ENCODE peak calls at places on chromosomes 7 and 10, in ten cellular contexts. One of them, this sample, is unnamed.

GRCh38 chr7:106224797-106225196 is 60.0 kb downstream of the NAMPT start:
- DNase-seq in fibroblast of lung: no peak
- DNase-seq in ovary: no peak
- DNase-seq in IMR-90: no peak
- DNase-seq in BE2C: no peak
- DNase-seq in choroid plexus epithelial cell: no peak
- DNase-seq in CD4-positive, alpha-beta T cell: no peak
- DNase-seq in GM13976: no peak
- DNase-seq in psoas muscle: no peak
- DNase-seq in heart left ventricle: no peak
- DNase-seq in this sample: no peak

GRCh38 chr7:27940341-27940740 is 200.4 kb downstream of the TAX1BP1 start:
- DNase-seq in heart left ventricle: no peak
- DNase-seq in IMR-90: no peak
- DNase-seq in BE2C: peak; percentile 32
- DNase-seq in choroid plexus epithelial cell: no peak
- DNase-seq in GM13976: no peak
- DNase-seq in CD4-positive, alpha-beta T cell: no peak
- DNase-seq in psoas muscle: no peak
- DNase-seq in fibroblast of lung: no peak
- DNase-seq in ovary: no peak
- DNase-seq in this sample: no peak

GRCh38 chr10:117684673-117685211 is 142.2 kb downstream of the EMX2 start:
- DNase-seq in BE2C: no peak
- DNase-seq in heart left ventricle: peak; percentile 22
- DNase-seq in GM13976: peak; percentile 59
- DNase-seq in IMR-90: no peak
- DNase-seq in ovary: peak; percentile 34
- DNase-seq in CD4-positive, alpha-beta T cell: no peak
- DNase-seq in choroid plexus epithelial cell: no peak
- DNase-seq in fibroblast of lung: no peak
- DNase-seq in psoas muscle: peak; percentile 48
- DNase-seq in this sample: no peak

GRCh38 chr7:80151274-80151665 is 16.6 kb downstream of the GNAI1 start:
- DNase-seq in heart left ventricle: no peak
- DNase-seq in BE2C: no peak
- DNase-seq in IMR-90: peak; percentile 57
- DNase-seq in psoas muscle: no peak
- DNase-seq in fibroblast of lung: peak; percentile 91
- DNase-seq in CD4-positive, alpha-beta T cell: no peak
- DNase-seq in ovary: no peak
- DNase-seq in choroid plexus epithelial cell: peak; percentile 85
- DNase-seq in GM13976: no peak
- DNase-seq in this sample: no peak

GRCh38 chr7:106590209-106590816 is 70.6 kb downstream of the CCDC71L start:
- DNase-seq in choroid plexus epithelial cell: peak; percentile 18
- DNase-seq in psoas muscle: no peak
- DNase-seq in GM13976: no peak
- DNase-seq in ovary: no peak
- DNase-seq in heart left ventricle: no peak
- DNase-seq in BE2C: no peak
- DNase-seq in fibroblast of lung: no peak
- DNase-seq in IMR-90: no peak
- DNase-seq in CD4-positive, alpha-beta T cell: no peak
- DNase-seq in this sample: no peak

GRCh38 chr10:74825371-74826141 is 844 bp upstream of the KAT6B start:
- DNase-seq in choroid plexus epithelial cell: no peak
- DNase-seq in IMR-90: no peak
- DNase-seq in CD4-positive, alpha-beta T cell: peak; percentile 68
- DNase-seq in GM13976: peak; percentile 65
- DNase-seq in BE2C: peak; percentile 71
- DNase-seq in psoas muscle: no peak
- DNase-seq in ovary: no peak
- DNase-seq in heart left ventricle: no peak
- DNase-seq in fibroblast of lung: no peak
- DNase-seq in this sample: peak; percentile 64

GRCh38 chr7:53281312-53281711 is 245.9 kb downstream of the POM121L12 start:
- DNase-seq in psoas muscle: no peak
- DNase-seq in IMR-90: no peak
- DNase-seq in GM13976: no peak
- DNase-seq in CD4-positive, alpha-beta T cell: no peak
- DNase-seq in ovary: no peak
- DNase-seq in BE2C: no peak
- DNase-seq in heart left ventricle: no peak
- DNase-seq in choroid plexus epithelial cell: no peak
- DNase-seq in fibroblast of lung: no peak
- DNase-seq in this sample: no peak

GRCh38 chr7:130409722-130410072 is 29.4 kb downstream of the CPA1 start:
- DNase-seq in choroid plexus epithelial cell: no peak
- DNase-seq in BE2C: no peak
- DNase-seq in IMR-90: peak; percentile 39
- DNase-seq in ovary: no peak
- DNase-seq in heart left ventricle: no peak
- DNase-seq in psoas muscle: no peak
- DNase-seq in fibroblast of lung: peak; percentile 64
- DNase-seq in GM13976: no peak
- DNase-seq in CD4-positive, alpha-beta T cell: no peak
- DNase-seq in this sample: no peak

GRCh38 chr10:58465641-58466040 is 47.0 kb upstream of the BICC1 start:
- DNase-seq in heart left ventricle: no peak
- DNase-seq in ovary: no peak
- DNase-seq in CD4-positive, alpha-beta T cell: no peak
- DNase-seq in IMR-90: no peak
- DNase-seq in choroid plexus epithelial cell: peak; percentile 26
- DNase-seq in GM13976: no peak
- DNase-seq in psoas muscle: no peak
- DNase-seq in fibroblast of lung: no peak
- DNase-seq in BE2C: no peak
- DNase-seq in this sample: no peak

GRCh38 chr10:58467931-58468635 is 44.6 kb upstream of the BICC1 start:
- DNase-seq in CD4-positive, alpha-beta T cell: no peak
- DNase-seq in fibroblast of lung: no peak
- DNase-seq in choroid plexus epithelial cell: no peak
- DNase-seq in GM13976: no peak
- DNase-seq in IMR-90: no peak
- DNase-seq in psoas muscle: no peak
- DNase-seq in BE2C: no peak
- DNase-seq in heart left ventricle: no peak
- DNase-seq in ovary: no peak
- DNase-seq in this sample: no peak

GRCh38 chr10:58462863-58463507 is 49.7 kb upstream of the BICC1 start:
- DNase-seq in choroid plexus epithelial cell: no peak
- DNase-seq in heart left ventricle: no peak
- DNase-seq in IMR-90: no peak
- DNase-seq in fibroblast of lung: no peak
- DNase-seq in ovary: no peak
- DNase-seq in BE2C: no peak
- DNase-seq in CD4-positive, alpha-beta T cell: no peak
- DNase-seq in psoas muscle: no peak
- DNase-seq in GM13976: no peak
- DNase-seq in this sample: no peak

GRCh38 chr10:58460157-58460556 is 52.5 kb upstream of the BICC1 start:
- DNase-seq in CD4-positive, alpha-beta T cell: no peak
- DNase-seq in fibroblast of lung: no peak
- DNase-seq in choroid plexus epithelial cell: no peak
- DNase-seq in psoas muscle: no peak
- DNase-seq in BE2C: no peak
- DNase-seq in ovary: no peak
- DNase-seq in IMR-90: no peak
- DNase-seq in heart left ventricle: no peak
- DNase-seq in GM13976: no peak
- DNase-seq in this sample: no peak

DNA sequence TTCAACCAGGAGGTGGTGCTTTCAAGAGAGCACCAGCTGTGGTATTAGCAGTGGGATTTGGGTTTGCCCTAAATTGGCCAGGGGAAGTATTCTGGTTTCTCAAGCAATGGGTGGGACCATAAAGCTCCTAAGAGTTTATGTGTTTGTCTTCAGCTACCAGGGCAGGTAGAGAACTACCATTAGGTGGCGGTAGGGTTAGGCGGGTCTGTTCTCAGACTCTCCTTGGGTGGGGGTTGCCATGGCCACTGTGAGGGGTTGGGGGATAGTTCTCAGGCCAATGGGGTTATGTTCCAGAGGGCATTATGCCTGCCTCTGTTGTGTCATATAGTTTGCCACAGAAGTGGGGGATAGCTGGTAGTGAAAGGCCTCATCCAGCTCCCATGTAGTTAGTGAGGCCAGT is 47.7 kb upstream of the BICC1 start:
- DNase-seq in heart left ventricle: no peak
- DNase-seq in GM13976: no peak
- DNase-seq in fibroblast of lung: no peak
- DNase-seq in ovary: no peak
- DNase-seq in IMR-90: no peak
- DNase-seq in CD4-positive, alpha-beta T cell: no peak
- DNase-seq in psoas muscle: no peak
- DNase-seq in choroid plexus epithelial cell: no peak
- DNase-seq in BE2C: no peak
- DNase-seq in this sample: no peak
- TF ChIP-seq CTCF in heart left ventricle: no peak
- TF ChIP-seq CTCF in GM13976: no peak
- TF ChIP-seq CTCF in fibroblast of lung: no peak
- TF ChIP-seq CTCF in ovary: no peak
- TF ChIP-seq CTCF in IMR-90: no peak
- TF ChIP-seq CTCF in CD4-positive, alpha-beta T cell: no peak
- TF ChIP-seq CTCF in psoas muscle: no peak
- TF ChIP-seq CTCF in choroid plexus epithelial cell: no peak
- TF ChIP-seq CTCF in BE2C: no peak
- TF ChIP-seq CTCF in this sample: no peak

DNA sequence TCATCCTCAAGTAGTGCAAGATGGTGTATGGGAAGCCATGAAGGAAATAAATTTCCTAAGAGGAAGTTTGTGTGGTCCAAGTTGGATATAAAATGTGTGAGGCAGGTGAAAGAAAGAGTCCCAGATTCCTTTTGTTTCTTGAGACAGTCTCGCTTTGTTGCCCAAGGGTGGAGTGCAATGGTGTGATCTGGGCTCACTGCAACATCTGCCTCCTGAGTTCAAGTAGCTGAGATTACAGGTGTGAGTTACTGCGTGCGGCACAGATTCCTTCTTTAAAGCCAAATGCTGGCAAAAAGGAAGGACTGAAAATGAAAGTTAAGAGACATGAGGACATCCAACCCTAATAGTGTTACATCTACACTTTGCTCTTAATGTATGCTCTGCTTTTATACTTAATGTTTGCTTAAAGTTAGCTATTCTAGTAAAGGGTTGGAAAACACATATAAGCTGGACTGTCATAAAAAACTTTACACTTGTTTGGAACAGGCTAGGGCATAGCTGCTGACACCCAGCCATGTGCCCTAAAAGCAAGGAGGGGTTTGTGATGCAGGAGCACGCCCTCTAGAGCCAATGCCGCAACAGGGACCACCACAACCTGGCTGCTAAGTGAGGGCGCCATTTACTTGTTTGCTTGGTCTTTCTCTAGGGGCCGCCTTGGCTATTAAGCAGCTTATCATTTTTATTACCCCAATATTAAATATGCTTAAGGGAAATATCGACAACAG is 34.5 kb downstream of the CLEC2L start:
- DNase-seq in GM13976: no peak
- DNase-seq in fibroblast of lung: no peak
- DNase-seq in ovary: no peak
- DNase-seq in choroid plexus epithelial cell: no peak
- DNase-seq in CD4-positive, alpha-beta T cell: no peak
- DNase-seq in heart left ventricle: no peak
- DNase-seq in psoas muscle: no peak
- DNase-seq in BE2C: no peak
- DNase-seq in IMR-90: no peak
- DNase-seq in this sample: no peak
- TF ChIP-seq CTCF in GM13976: no peak
- TF ChIP-seq CTCF in fibroblast of lung: no peak
- TF ChIP-seq CTCF in ovary: no peak
- TF ChIP-seq CTCF in choroid plexus epithelial cell: peak; percentile 14
- TF ChIP-seq CTCF in CD4-positive, alpha-beta T cell: no peak
- TF ChIP-seq CTCF in heart left ventricle: no peak
- TF ChIP-seq CTCF in psoas muscle: no peak
- TF ChIP-seq CTCF in BE2C: peak; percentile 19
- TF ChIP-seq CTCF in IMR-90: peak; percentile 3
- TF ChIP-seq CTCF in this sample: no peak

DNA sequence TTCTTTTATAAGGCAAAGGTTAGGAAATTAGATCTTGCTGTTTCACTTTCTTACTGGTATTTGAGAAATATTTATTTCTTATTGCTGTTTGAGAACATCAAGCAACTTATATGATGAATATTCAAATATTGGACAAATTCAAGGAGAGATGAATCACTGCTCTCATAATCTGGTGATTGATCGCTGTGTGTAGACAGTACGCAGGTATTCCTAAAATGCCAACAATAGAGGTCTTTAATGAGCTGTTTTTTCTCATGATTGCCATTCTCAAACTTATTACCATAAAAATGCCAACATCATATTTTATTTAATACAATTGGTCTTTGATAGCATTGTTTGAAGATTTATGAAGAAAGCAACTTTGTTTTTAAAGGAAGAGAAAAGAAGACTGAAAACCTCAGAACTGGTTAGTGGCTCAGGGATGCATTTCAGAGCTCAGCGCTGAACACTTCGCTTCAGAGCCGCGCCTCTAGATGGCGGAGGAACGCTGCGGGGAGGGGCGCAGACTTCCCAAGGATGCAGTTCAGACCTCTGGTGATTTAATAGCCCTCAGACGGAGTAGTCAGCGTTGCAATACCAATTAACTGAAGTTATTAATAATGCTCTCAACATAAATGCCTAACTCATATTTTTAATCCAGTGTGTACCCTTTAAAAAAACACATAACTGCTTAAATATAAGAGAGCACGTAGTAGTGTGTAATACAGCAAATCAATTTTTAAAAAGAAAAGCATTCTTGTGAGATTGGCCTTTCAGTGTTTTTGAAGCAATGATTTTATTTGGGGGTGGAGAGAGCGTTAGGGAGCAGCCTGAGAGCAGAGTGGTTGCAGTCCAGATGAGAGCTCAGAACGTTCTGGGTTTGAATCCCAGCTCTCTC is 38.5 kb upstream of the STEAP4 start:
- DNase-seq in GM13976: no peak
- DNase-seq in ovary: peak; percentile 35
- DNase-seq in CD4-positive, alpha-beta T cell: no peak
- DNase-seq in heart left ventricle: peak; percentile 53
- DNase-seq in psoas muscle: peak; percentile 37
- DNase-seq in fibroblast of lung: peak; percentile 25
- DNase-seq in IMR-90: no peak
- DNase-seq in BE2C: peak; percentile 41
- DNase-seq in choroid plexus epithelial cell: peak; percentile 40
- DNase-seq in this sample: no peak
- TF ChIP-seq CTCF in GM13976: peak; percentile 16
- TF ChIP-seq CTCF in ovary: no peak
- TF ChIP-seq CTCF in CD4-positive, alpha-beta T cell: no peak
- TF ChIP-seq CTCF in heart left ventricle: peak; percentile 41
- TF ChIP-seq CTCF in psoas muscle: peak; percentile 36
- TF ChIP-seq CTCF in fibroblast of lung: peak; percentile 48
- TF ChIP-seq CTCF in IMR-90: peak; percentile 18
- TF ChIP-seq CTCF in BE2C: peak; percentile 54
- TF ChIP-seq CTCF in choroid plexus epithelial cell: peak; percentile 70
- TF ChIP-seq CTCF in this sample: no peak

GRCh38 chr10:64277536-64277935 is 756.3 kb downstream of the REEP3 start:
- DNase-seq in choroid plexus epithelial cell: no peak
- DNase-seq in IMR-90: no peak
- DNase-seq in GM13976: no peak
- DNase-seq in ovary: no peak
- DNase-seq in heart left ventricle: no peak
- DNase-seq in CD4-positive, alpha-beta T cell: no peak
- DNase-seq in BE2C: no peak
- DNase-seq in fibroblast of lung: no peak
- DNase-seq in psoas muscle: no peak
- DNase-seq in this sample: no peak

GRCh38 chr10:64275774-64276173 is 754.6 kb downstream of the REEP3 start:
- DNase-seq in fibroblast of lung: no peak
- DNase-seq in IMR-90: no peak
- DNase-seq in CD4-positive, alpha-beta T cell: no peak
- DNase-seq in psoas muscle: no peak
- DNase-seq in GM13976: no peak
- DNase-seq in choroid plexus epithelial cell: no peak
- DNase-seq in ovary: no peak
- DNase-seq in heart left ventricle: no peak
- DNase-seq in BE2C: no peak
- DNase-seq in this sample: no peak

GRCh38 chr10:64271508-64271907 is 750.3 kb downstream of the REEP3 start:
- DNase-seq in fibroblast of lung: no peak
- DNase-seq in IMR-90: no peak
- DNase-seq in GM13976: no peak
- DNase-seq in ovary: no peak
- DNase-seq in choroid plexus epithelial cell: no peak
- DNase-seq in psoas muscle: no peak
- DNase-seq in CD4-positive, alpha-beta T cell: no peak
- DNase-seq in heart left ventricle: no peak
- DNase-seq in BE2C: no peak
- DNase-seq in this sample: no peak

GRCh38 chr10:64271983-64272382 is 750.8 kb downstream of the REEP3 start:
- DNase-seq in GM13976: no peak
- DNase-seq in CD4-positive, alpha-beta T cell: no peak
- DNase-seq in choroid plexus epithelial cell: no peak
- DNase-seq in IMR-90: no peak
- DNase-seq in fibroblast of lung: no peak
- DNase-seq in heart left ventricle: no peak
- DNase-seq in BE2C: no peak
- DNase-seq in psoas muscle: no peak
- DNase-seq in ovary: no peak
- DNase-seq in this sample: no peak
- TF ChIP-seq CTCF in GM13976: no peak
- TF ChIP-seq CTCF in CD4-positive, alpha-beta T cell: no peak
- TF ChIP-seq CTCF in choroid plexus epithelial cell: no peak
- TF ChIP-seq CTCF in IMR-90: peak; percentile 16
- TF ChIP-seq CTCF in fibroblast of lung: peak; percentile 11
- TF ChIP-seq CTCF in heart left ventricle: no peak
- TF ChIP-seq CTCF in BE2C: peak; percentile 35
- TF ChIP-seq CTCF in psoas muscle: no peak
- TF ChIP-seq CTCF in ovary: no peak
- TF ChIP-seq CTCF in this sample: no peak